ENCODE peak calls at places on chromosomes 5 and 9, in six cellular contexts. One of them, this sample, is unnamed.

GRCh38 chr9:36834736-36835135 is 199.3 kb downstream of the PAX5 start:
- DNase-seq in SW 1271: no peak
- DNase-seq in kidney tubule cell: no peak
- DNase-seq in cardiac fibroblast: no peak
- DNase-seq in A549: no peak
- DNase-seq in caudate nucleus: no peak
- DNase-seq in this sample: no peak

GRCh38 chr5:159773062-159773924 is 143.0 kb upstream of the ADRA1B start:
- DNase-seq in caudate nucleus: no peak
- DNase-seq in cardiac fibroblast: peak; percentile 89
- DNase-seq in SW 1271: peak; percentile 40
- DNase-seq in A549: peak; percentile 76
- DNase-seq in kidney tubule cell: peak; percentile 91
- DNase-seq in this sample: no peak

GRCh38 chr9:120689860-120690259 is 24.4 kb downstream of the MEGF9 start:
- DNase-seq in kidney tubule cell: peak; percentile 25
- DNase-seq in caudate nucleus: no peak
- DNase-seq in cardiac fibroblast: no peak
- DNase-seq in SW 1271: no peak
- DNase-seq in A549: no peak
- DNase-seq in this sample: no peak

GRCh38 chr5:150358261-150359095 is 981 bp downstream of the TCOF1 start:
- DNase-seq in cardiac fibroblast: no peak
- DNase-seq in caudate nucleus: no peak
- DNase-seq in A549: peak; percentile 37
- DNase-seq in kidney tubule cell: peak; percentile 71
- DNase-seq in SW 1271: no peak
- DNase-seq in this sample: no peak

GRCh38 chr5:79200573-79201183 is 35.3 kb upstream of the JMY start:
- DNase-seq in SW 1271: no peak
- DNase-seq in caudate nucleus: no peak
- DNase-seq in kidney tubule cell: no peak
- DNase-seq in cardiac fibroblast: peak; percentile 20
- DNase-seq in A549: peak; percentile 20
- DNase-seq in this sample: no peak

GRCh38 chr9:37029776-37030590 is 4.1 kb downstream of the PAX5 start:
- DNase-seq in SW 1271: no peak
- DNase-seq in A549: no peak
- DNase-seq in cardiac fibroblast: no peak
- DNase-seq in kidney tubule cell: peak; percentile 24
- DNase-seq in caudate nucleus: no peak
- DNase-seq in this sample: no peak

GRCh38 chr5:125978015-125978414 is 445.2 kb upstream of the GRAMD2B start:
- DNase-seq in A549: no peak
- DNase-seq in SW 1271: no peak
- DNase-seq in kidney tubule cell: no peak
- DNase-seq in caudate nucleus: no peak
- DNase-seq in cardiac fibroblast: no peak
- DNase-seq in this sample: no peak

GRCh38 chr5:55480781-55481180 is 54.0 kb downstream of the PLPP1 start:
- DNase-seq in A549: no peak
- DNase-seq in cardiac fibroblast: no peak
- DNase-seq in kidney tubule cell: peak; percentile 18
- DNase-seq in caudate nucleus: no peak
- DNase-seq in SW 1271: no peak
- DNase-seq in this sample: no peak

GRCh38 chr9:87685871-87686519 is 39.9 kb upstream of the CTSL start:
- DNase-seq in caudate nucleus: no peak
- DNase-seq in cardiac fibroblast: no peak
- DNase-seq in SW 1271: no peak
- DNase-seq in A549: no peak
- DNase-seq in kidney tubule cell: no peak
- DNase-seq in this sample: no peak

This sample was measured in iPS DF 6.9.